ENCODE peak calls at places on chromosomes 2 and 18, in seven cellular contexts. One of them, this sample, is unnamed.

GRCh38 chr2:65228249-65228750 is 669 bp downstream of the ACTR2 start:
- DNase-seq in endothelial cell of umbilical vein: peak; percentile 58
- DNase-seq in cardiac fibroblast: peak; percentile 54
- DNase-seq in SK-N-SH: peak; percentile 48
- DNase-seq in breast epithelium: no peak
- DNase-seq in adrenal gland: no peak
- DNase-seq in GM13976: peak; percentile 63
- DNase-seq in this sample: no peak

GRCh38 chr2:174577967-174578589 is 19.5 kb downstream of the WIPF1 start:
- DNase-seq in endothelial cell of umbilical vein: peak; percentile 55
- DNase-seq in SK-N-SH: peak; percentile 51
- DNase-seq in breast epithelium: no peak
- DNase-seq in adrenal gland: no peak
- DNase-seq in cardiac fibroblast: peak; percentile 77
- DNase-seq in GM13976: no peak
- DNase-seq in this sample: no peak

GRCh38 chr2:10336283-10336682 is 33.6 kb downstream of the HPCAL1 start:
- DNase-seq in GM13976: no peak
- DNase-seq in breast epithelium: no peak
- DNase-seq in cardiac fibroblast: no peak
- DNase-seq in endothelial cell of umbilical vein: no peak
- DNase-seq in SK-N-SH: no peak
- DNase-seq in adrenal gland: no peak
- DNase-seq in this sample: no peak

GRCh38 chr2:88692187-88692586 is 714 bp downstream of the RPIA start:
- DNase-seq in endothelial cell of umbilical vein: no peak
- DNase-seq in adrenal gland: no peak
- DNase-seq in breast epithelium: no peak
- DNase-seq in cardiac fibroblast: peak; percentile 19
- DNase-seq in GM13976: peak; percentile 36
- DNase-seq in SK-N-SH: peak; percentile 33
- DNase-seq in this sample: no peak

GRCh38 chr2:18404141-18404540 is 156.3 kb downstream of the RDH14 start:
- DNase-seq in GM13976: no peak
- DNase-seq in endothelial cell of umbilical vein: no peak
- DNase-seq in SK-N-SH: no peak
- DNase-seq in adrenal gland: no peak
- DNase-seq in breast epithelium: no peak
- DNase-seq in cardiac fibroblast: no peak
- DNase-seq in this sample: no peak

GRCh38 chr2:162118166-162119031 is 33.6 kb downstream of the GCG start:
- DNase-seq in cardiac fibroblast: peak; percentile 60
- DNase-seq in SK-N-SH: no peak
- DNase-seq in breast epithelium: peak; percentile 33
- DNase-seq in adrenal gland: peak; percentile 49
- DNase-seq in GM13976: no peak
- DNase-seq in endothelial cell of umbilical vein: peak; percentile 44
- DNase-seq in this sample: no peak

GRCh38 chr2:121475811-121476571 is 54.7 kb upstream of the RNU4ATAC start:
- DNase-seq in SK-N-SH: no peak
- DNase-seq in cardiac fibroblast: no peak
- DNase-seq in GM13976: no peak
- DNase-seq in endothelial cell of umbilical vein: no peak
- DNase-seq in adrenal gland: no peak
- DNase-seq in breast epithelium: no peak
- DNase-seq in this sample: no peak

GRCh38 chr18:37489011-37489410 is 76.6 kb downstream of the CELF4 start:
- DNase-seq in GM13976: no peak
- DNase-seq in cardiac fibroblast: no peak
- DNase-seq in breast epithelium: no peak
- DNase-seq in endothelial cell of umbilical vein: no peak
- DNase-seq in adrenal gland: no peak
- DNase-seq in SK-N-SH: no peak
- DNase-seq in this sample: no peak

GRCh38 chr2:65075605-65076344 is 19.6 kb downstream of the CEP68 start:
- DNase-seq in SK-N-SH: no peak
- DNase-seq in breast epithelium: no peak
- DNase-seq in endothelial cell of umbilical vein: peak; percentile 35
- DNase-seq in adrenal gland: no peak
- DNase-seq in GM13976: no peak
- DNase-seq in cardiac fibroblast: peak; percentile 50
- DNase-seq in this sample: no peak

GRCh38 chr2:175227382-175227781 is 45.9 kb upstream of the ATP5MC3 start:
- DNase-seq in breast epithelium: no peak
- DNase-seq in cardiac fibroblast: no peak
- DNase-seq in SK-N-SH: no peak
- DNase-seq in endothelial cell of umbilical vein: no peak
- DNase-seq in adrenal gland: no peak
- DNase-seq in GM13976: no peak
- DNase-seq in this sample: no peak

GRCh38 chr18:57455576-57456129 is 20.5 kb downstream of the ONECUT2 start:
- DNase-seq in breast epithelium: no peak
- DNase-seq in GM13976: no peak
- DNase-seq in SK-N-SH: no peak
- DNase-seq in cardiac fibroblast: no peak
- DNase-seq in adrenal gland: no peak
- DNase-seq in endothelial cell of umbilical vein: no peak
- DNase-seq in this sample: no peak

GRCh38 chr18:22542400-22542835 is 124.7 kb upstream of the CTAGE1 start:
- DNase-seq in endothelial cell of umbilical vein: no peak
- DNase-seq in GM13976: no peak
- DNase-seq in adrenal gland: peak; percentile 53
- DNase-seq in breast epithelium: no peak
- DNase-seq in SK-N-SH: no peak
- DNase-seq in cardiac fibroblast: peak; percentile 66
- DNase-seq in this sample: no peak

GRCh38 chr2:42895134-42895795 is 102.9 kb upstream of the HAAO start:
- DNase-seq in breast epithelium: peak; percentile 11
- DNase-seq in cardiac fibroblast: no peak
- DNase-seq in endothelial cell of umbilical vein: no peak
- DNase-seq in GM13976: no peak
- DNase-seq in adrenal gland: no peak
- DNase-seq in SK-N-SH: no peak
- DNase-seq in this sample: no peak

GRCh38 chr2:237167038-237167437 is 81.3 kb downstream of the COPS8 start:
- DNase-seq in cardiac fibroblast: no peak
- DNase-seq in breast epithelium: no peak
- DNase-seq in endothelial cell of umbilical vein: no peak
- DNase-seq in GM13976: no peak
- DNase-seq in adrenal gland: no peak
- DNase-seq in SK-N-SH: no peak
- DNase-seq in this sample: no peak

GRCh38 chr2:237164474-237165047 is 78.9 kb downstream of the COPS8 start:
- DNase-seq in GM13976: no peak
- DNase-seq in adrenal gland: no peak
- DNase-seq in breast epithelium: no peak
- DNase-seq in cardiac fibroblast: no peak
- DNase-seq in endothelial cell of umbilical vein: no peak
- DNase-seq in SK-N-SH: no peak
- DNase-seq in this sample: no peak

GRCh38 chr2:237167934-237168333 is 82.2 kb downstream of the COPS8 start:
- DNase-seq in adrenal gland: no peak
- DNase-seq in breast epithelium: no peak
- DNase-seq in endothelial cell of umbilical vein: no peak
- DNase-seq in SK-N-SH: no peak
- DNase-seq in GM13976: no peak
- DNase-seq in cardiac fibroblast: no peak
- DNase-seq in this sample: no peak

GRCh38 chr2:237162959-237163358 is 77.3 kb downstream of the COPS8 start:
- DNase-seq in adrenal gland: no peak
- DNase-seq in cardiac fibroblast: no peak
- DNase-seq in breast epithelium: no peak
- DNase-seq in GM13976: no peak
- DNase-seq in SK-N-SH: no peak
- DNase-seq in endothelial cell of umbilical vein: no peak
- DNase-seq in this sample: no peak

GRCh38 chr2:237165405-237166276 is 80.0 kb downstream of the COPS8 start:
- DNase-seq in endothelial cell of umbilical vein: peak; percentile 49
- DNase-seq in adrenal gland: no peak
- DNase-seq in SK-N-SH: peak; percentile 27
- DNase-seq in breast epithelium: no peak
- DNase-seq in cardiac fibroblast: peak; percentile 63
- DNase-seq in GM13976: no peak
- DNase-seq in this sample: no peak
- TF ChIP-seq CTCF in endothelial cell of umbilical vein: peak; percentile 54
- TF ChIP-seq CTCF in adrenal gland: no peak
- TF ChIP-seq CTCF in SK-N-SH: peak; percentile 49
- TF ChIP-seq CTCF in breast epithelium: no peak
- TF ChIP-seq CTCF in cardiac fibroblast: peak; percentile 71
- TF ChIP-seq CTCF in GM13976: peak; percentile 17
- TF ChIP-seq CTCF in this sample: peak; percentile 58

GRCh38 chr2:158533009-158533408 is 76.3 kb downstream of the PKP4 start:
- DNase-seq in breast epithelium: no peak
- DNase-seq in endothelial cell of umbilical vein: no peak
- DNase-seq in SK-N-SH: no peak
- DNase-seq in cardiac fibroblast: no peak
- DNase-seq in GM13976: no peak
- DNase-seq in adrenal gland: no peak
- DNase-seq in this sample: no peak

GRCh38 chr2:158529379-158530110 is 72.8 kb downstream of the PKP4 start:
- DNase-seq in cardiac fibroblast: peak; percentile 56
- DNase-seq in GM13976: no peak
- DNase-seq in adrenal gland: no peak
- DNase-seq in breast epithelium: no peak
- DNase-seq in endothelial cell of umbilical vein: peak; percentile 10
- DNase-seq in SK-N-SH: no peak
- DNase-seq in this sample: no peak

DNA sequence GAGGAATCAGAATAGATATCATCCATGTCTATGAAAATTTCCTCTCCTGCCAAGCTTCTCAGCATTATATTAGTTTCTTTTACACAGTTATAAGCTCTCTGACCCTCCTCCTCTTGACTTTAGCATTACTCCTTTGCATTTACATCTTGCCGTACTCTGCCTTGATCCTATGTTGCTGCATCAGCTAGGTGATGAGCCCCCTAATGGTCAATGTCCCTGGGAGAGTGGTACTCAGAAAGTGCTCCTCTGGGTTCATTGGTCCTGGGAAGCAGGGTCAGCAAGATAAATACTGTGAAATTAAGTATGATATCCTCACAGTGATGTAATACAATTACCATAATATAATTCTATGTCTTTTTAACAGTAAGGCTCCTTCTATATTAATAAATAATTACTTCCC is 74.1 kb downstream of the PKP4 start:
- DNase-seq in SK-N-SH: no peak
- DNase-seq in breast epithelium: no peak
- DNase-seq in cardiac fibroblast: no peak
- DNase-seq in GM13976: no peak
- DNase-seq in endothelial cell of umbilical vein: no peak
- DNase-seq in adrenal gland: no peak
- DNase-seq in this sample: no peak
- TF ChIP-seq CTCF in SK-N-SH: no peak
- TF ChIP-seq CTCF in breast epithelium: no peak
- TF ChIP-seq CTCF in cardiac fibroblast: no peak
- TF ChIP-seq CTCF in GM13976: no peak
- TF ChIP-seq CTCF in endothelial cell of umbilical vein: no peak
- TF ChIP-seq CTCF in adrenal gland: no peak
- TF ChIP-seq CTCF in this sample: no peak

GRCh38 chr18:48476550-48476917 is 62.3 kb upstream of the CTIF start:
- DNase-seq in cardiac fibroblast: no peak
- DNase-seq in adrenal gland: no peak
- DNase-seq in endothelial cell of umbilical vein: no peak
- DNase-seq in GM13976: no peak
- DNase-seq in SK-N-SH: no peak
- DNase-seq in breast epithelium: no peak
- DNase-seq in this sample: no peak

GRCh38 chr18:48477353-48477752 is 61.5 kb upstream of the CTIF start:
- DNase-seq in SK-N-SH: no peak
- DNase-seq in endothelial cell of umbilical vein: no peak
- DNase-seq in breast epithelium: no peak
- DNase-seq in cardiac fibroblast: no peak
- DNase-seq in GM13976: no peak
- DNase-seq in adrenal gland: no peak
- DNase-seq in this sample: no peak

GRCh38 chr18:48475635-48476549 is 62.9 kb upstream of the CTIF start:
- DNase-seq in SK-N-SH: peak; percentile 73
- DNase-seq in endothelial cell of umbilical vein: peak; percentile 78
- DNase-seq in cardiac fibroblast: peak; percentile 91
- DNase-seq in breast epithelium: no peak
- DNase-seq in adrenal gland: peak; percentile 65
- DNase-seq in GM13976: peak; percentile 65
- DNase-seq in this sample: peak; percentile 46

GRCh38 chr18:48481092-48481491 is 57.7 kb upstream of the CTIF start:
- DNase-seq in SK-N-SH: no peak
- DNase-seq in adrenal gland: no peak
- DNase-seq in breast epithelium: no peak
- DNase-seq in GM13976: no peak
- DNase-seq in endothelial cell of umbilical vein: no peak
- DNase-seq in cardiac fibroblast: no peak
- DNase-seq in this sample: no peak

DNA sequence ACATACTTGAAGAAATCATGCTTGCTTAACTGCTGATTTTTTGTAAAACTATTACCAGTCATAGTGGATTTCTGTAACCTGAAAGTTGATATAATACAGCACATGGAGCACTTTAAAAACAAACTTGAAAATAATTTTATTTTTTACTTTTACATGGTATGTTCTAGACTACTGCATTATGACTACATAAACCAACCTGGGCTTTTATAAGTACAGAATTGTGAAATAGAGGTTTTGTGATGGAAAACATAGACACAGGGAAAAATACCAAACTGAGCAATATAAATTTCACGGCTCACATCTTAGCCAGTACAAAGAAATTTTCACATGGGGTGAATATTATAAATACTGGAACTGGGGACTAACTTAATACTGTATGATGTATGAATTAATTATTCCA is 59.3 kb upstream of the CTIF start:
- DNase-seq in cardiac fibroblast: no peak
- DNase-seq in breast epithelium: no peak
- DNase-seq in endothelial cell of umbilical vein: no peak
- DNase-seq in SK-N-SH: no peak
- DNase-seq in GM13976: no peak
- DNase-seq in adrenal gland: no peak
- DNase-seq in this sample: no peak
- TF ChIP-seq CTCF in cardiac fibroblast: no peak
- TF ChIP-seq CTCF in breast epithelium: no peak
- TF ChIP-seq CTCF in endothelial cell of umbilical vein: no peak
- TF ChIP-seq CTCF in SK-N-SH: no peak
- TF ChIP-seq CTCF in GM13976: no peak
- TF ChIP-seq CTCF in adrenal gland: no peak
- TF ChIP-seq CTCF in this sample: no peak

DNA sequence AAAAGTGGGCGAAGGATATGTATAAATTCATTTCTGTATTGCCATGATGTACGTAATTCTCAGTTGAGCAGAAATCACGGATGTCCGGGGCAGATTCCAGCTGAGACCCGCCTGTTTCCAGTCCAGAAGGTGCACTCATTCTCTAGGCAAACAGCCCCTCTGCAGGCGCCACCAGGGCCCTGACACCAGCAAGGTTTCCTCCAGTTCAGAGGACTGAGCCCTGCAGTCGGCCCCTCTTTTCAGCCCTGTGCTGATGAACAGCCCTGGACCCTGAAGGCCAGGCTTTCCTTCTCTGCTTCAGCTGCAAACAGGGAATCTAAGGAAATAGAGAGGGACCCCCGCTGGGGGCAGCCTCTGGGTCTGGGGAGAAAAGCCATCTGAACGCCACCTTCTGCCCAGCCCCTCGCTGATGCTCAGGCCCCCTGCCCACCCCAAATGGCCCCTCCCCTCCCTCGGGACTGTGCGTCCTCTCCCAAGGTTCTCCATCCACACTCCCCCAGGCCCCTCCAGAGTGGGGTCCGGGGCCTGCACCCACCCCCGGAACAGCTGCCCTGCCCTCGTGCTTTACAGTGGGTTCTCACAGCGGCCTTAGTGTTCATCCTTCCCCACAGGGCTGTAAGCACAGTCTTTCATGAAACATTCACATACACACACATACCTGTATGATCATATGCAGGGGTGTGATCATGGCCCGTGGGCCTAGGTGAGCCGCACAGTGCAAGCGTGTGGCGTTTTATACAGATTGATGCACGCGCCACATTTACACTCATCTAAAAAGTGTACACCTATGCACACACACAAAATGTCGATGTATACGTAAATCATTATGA is 12.1 kb downstream of the COPS9 start:
- DNase-seq in breast epithelium: no peak
- DNase-seq in GM13976: no peak
- DNase-seq in adrenal gland: no peak
- DNase-seq in SK-N-SH: peak; percentile 9
- DNase-seq in endothelial cell of umbilical vein: no peak
- DNase-seq in cardiac fibroblast: no peak
- DNase-seq in this sample: no peak
- TF ChIP-seq CTCF in breast epithelium: no peak
- TF ChIP-seq CTCF in GM13976: no peak
- TF ChIP-seq CTCF in adrenal gland: no peak
- TF ChIP-seq CTCF in SK-N-SH: no peak
- TF ChIP-seq CTCF in endothelial cell of umbilical vein: no peak
- TF ChIP-seq CTCF in cardiac fibroblast: no peak
- TF ChIP-seq CTCF in this sample: no peak